ENCODE peak calls at places on chromosomes 11 and 22, in six cellular contexts. One of them, this sample, is unnamed. For H3K4me1 and H3K36me3, the result is how much of the 10 kb centered on the place peaks cover.

GRCh38 chr11:118699508-118700220 is 20.2 kb upstream of the TREH start:
- DNase-seq in right atrium auricular region: no peak
- DNase-seq in mammary epithelial cell: no peak
- DNase-seq in SK-N-SH: no peak
- DNase-seq in psoas muscle: no peak
- DNase-seq in right lobe of liver: no peak
- DNase-seq in this sample: no peak

GRCh38 chr11:43868852-43869567 is 11.6 kb upstream of the ALKBH3 start:
- DNase-seq in right atrium auricular region: no peak
- DNase-seq in mammary epithelial cell: peak
- DNase-seq in SK-N-SH: no peak
- DNase-seq in psoas muscle: no peak
- DNase-seq in right lobe of liver: peak
- DNase-seq in this sample: no peak

GRCh38 chr11:84103096-84103495 is 816.9 kb upstream of the CCDC90B start:
- DNase-seq in right atrium auricular region: no peak
- DNase-seq in mammary epithelial cell: no peak
- DNase-seq in SK-N-SH: no peak
- DNase-seq in psoas muscle: no peak
- DNase-seq in right lobe of liver: no peak
- DNase-seq in this sample: no peak

GRCh38 chr22:19986410-19987341 is 29.9 kb downstream of the ARVCF start:
- DNase-seq in right atrium auricular region: peak
- DNase-seq in mammary epithelial cell: peak
- DNase-seq in SK-N-SH: peak
- DNase-seq in psoas muscle: peak
- DNase-seq in right lobe of liver: peak
- DNase-seq in this sample: peak

GRCh38 chr11:33893711-33894401 is 2.0 kb upstream of the LMO2 start:
- DNase-seq in right atrium auricular region: no peak
- DNase-seq in mammary epithelial cell: no peak
- DNase-seq in SK-N-SH: no peak
- DNase-seq in psoas muscle: no peak
- DNase-seq in right lobe of liver: no peak
- DNase-seq in this sample: no peak

GRCh38 chr11:118918686-118919280 is 6.9 kb downstream of the BCL9L start:
- DNase-seq in right atrium auricular region: no peak
- DNase-seq in mammary epithelial cell: no peak
- DNase-seq in SK-N-SH: no peak
- DNase-seq in psoas muscle: no peak
- DNase-seq in right lobe of liver: no peak
- DNase-seq in this sample: no peak

GRCh38 chr11:62402226-62402625 is 16.6 kb upstream of the SCGB1A1 start:
- DNase-seq in right atrium auricular region: peak
- DNase-seq in mammary epithelial cell: no peak
- DNase-seq in SK-N-SH: no peak
- DNase-seq in psoas muscle: peak
- DNase-seq in right lobe of liver: no peak
- DNase-seq in this sample: no peak

GRCh38 chr11:79691445-79691844 is 250.6 kb upstream of the TENM4 start:
- DNase-seq in right atrium auricular region: no peak
- DNase-seq in mammary epithelial cell: no peak
- DNase-seq in SK-N-SH: no peak
- DNase-seq in psoas muscle: no peak
- DNase-seq in right lobe of liver: no peak
- DNase-seq in this sample: no peak

GRCh38 chr11:69167916-69168691 is 12.4 kb downstream of the SMIM38 start:
- DNase-seq in right atrium auricular region: no peak
- DNase-seq in mammary epithelial cell: peak
- DNase-seq in SK-N-SH: no peak
- DNase-seq in psoas muscle: no peak
- DNase-seq in right lobe of liver: no peak
- DNase-seq in this sample: no peak

GRCh38 chr22:44755956-44756361 is 3.6 kb downstream of the ARHGAP8 start:
- DNase-seq in right atrium auricular region: no peak
- DNase-seq in mammary epithelial cell: peak
- DNase-seq in SK-N-SH: no peak
- DNase-seq in psoas muscle: no peak
- DNase-seq in right lobe of liver: no peak
- DNase-seq in this sample: no peak

GRCh38 chr22:32612834-32613233 is 138.2 kb downstream of the FBXO7 start:
- DNase-seq in right atrium auricular region: no peak
- DNase-seq in mammary epithelial cell: no peak
- DNase-seq in SK-N-SH: no peak
- DNase-seq in psoas muscle: no peak
- DNase-seq in right lobe of liver: no peak
- DNase-seq in this sample: no peak

GRCh38 chr11:102158151-102158734 is 48.0 kb downstream of the YAP1 start:
- DNase-seq in right atrium auricular region: no peak
- DNase-seq in mammary epithelial cell: peak
- DNase-seq in SK-N-SH: no peak
- DNase-seq in psoas muscle: no peak
- DNase-seq in right lobe of liver: no peak
- DNase-seq in this sample: no peak

GRCh38 chr11:34266987-34267386 is 90.8 kb downstream of the ABTB2 start:
- DNase-seq in right atrium auricular region: no peak
- DNase-seq in mammary epithelial cell: no peak
- DNase-seq in SK-N-SH: no peak
- DNase-seq in psoas muscle: no peak
- DNase-seq in right lobe of liver: no peak
- DNase-seq in this sample: no peak

GRCh38 chr22:32991353-32992115 is 66.6 kb downstream of the SYN3 start:
- DNase-seq in right atrium auricular region: peak
- DNase-seq in mammary epithelial cell: peak
- DNase-seq in SK-N-SH: peak
- DNase-seq in psoas muscle: peak
- DNase-seq in right lobe of liver: no peak
- DNase-seq in this sample: no peak

GRCh38 chr22:23682827-23683355 is 7.9 kb upstream of the RGL4 start:
- DNase-seq in right atrium auricular region: no peak
- DNase-seq in mammary epithelial cell: no peak
- DNase-seq in SK-N-SH: no peak
- DNase-seq in psoas muscle: no peak
- DNase-seq in right lobe of liver: no peak
- DNase-seq in this sample: no peak

GRCh38 chr11:36510567-36511020 is 522 bp upstream of the TRAF6 start:
- DNase-seq in right atrium auricular region: no peak
- DNase-seq in mammary epithelial cell: peak
- DNase-seq in SK-N-SH: no peak
- DNase-seq in psoas muscle: no peak
- DNase-seq in right lobe of liver: no peak
- DNase-seq in this sample: no peak

GRCh38 chr11:16047073-16047472 is 309.3 kb downstream of the SOX6 start:
- DNase-seq in right atrium auricular region: no peak
- DNase-seq in mammary epithelial cell: no peak
- DNase-seq in SK-N-SH: no peak
- DNase-seq in psoas muscle: no peak
- DNase-seq in right lobe of liver: no peak
- DNase-seq in this sample: no peak

GRCh38 chr11:795638-796564 is 2.2 kb downstream of the SLC25A22 start:
- DNase-seq in right atrium auricular region: peak
- DNase-seq in mammary epithelial cell: peak
- DNase-seq in SK-N-SH: peak
- DNase-seq in psoas muscle: peak
- DNase-seq in right lobe of liver: peak
- DNase-seq in this sample: no peak

GRCh38 chr11:45869551-45869950 is 15.9 kb upstream of the MAPK8IP1 start:
- DNase-seq in right atrium auricular region: no peak
- DNase-seq in mammary epithelial cell: no peak
- DNase-seq in SK-N-SH: no peak
- DNase-seq in psoas muscle: no peak
- DNase-seq in right lobe of liver: no peak
- DNase-seq in this sample: no peak

GRCh38 chr11:19919050-19919561 is 206.5 kb downstream of the NAV2 start:
- DNase-seq in right atrium auricular region: no peak
- DNase-seq in mammary epithelial cell: peak
- DNase-seq in SK-N-SH: no peak
- DNase-seq in psoas muscle: no peak
- DNase-seq in right lobe of liver: peak
- DNase-seq in this sample: no peak

DNA sequence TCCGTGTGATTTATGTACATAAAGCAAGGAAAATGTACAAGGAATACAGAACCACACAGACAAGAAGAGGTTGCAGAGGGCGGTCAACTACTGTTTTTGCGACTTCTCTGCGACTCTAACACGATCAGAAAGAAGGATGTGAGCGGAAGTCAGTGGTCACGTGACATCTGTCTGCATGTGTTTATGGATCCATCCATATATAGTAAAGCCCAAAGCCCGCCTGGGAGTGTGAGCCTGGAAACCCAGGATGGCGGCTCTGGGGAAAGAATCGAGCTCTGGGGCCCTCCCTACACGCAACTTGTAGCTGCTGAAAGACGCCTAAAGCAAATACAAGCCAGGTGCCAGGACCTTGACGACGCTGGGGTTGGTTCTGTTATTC is 8.8 kb downstream of the OSBPL5 start:
- DNase-seq in right atrium auricular region: no peak
- DNase-seq in mammary epithelial cell: no peak
- DNase-seq in SK-N-SH: no peak
- DNase-seq in psoas muscle: peak
- DNase-seq in right lobe of liver: no peak
- DNase-seq in this sample: no peak
- H3K4me3 ChIP-seq in right atrium auricular region: no peak
- H3K4me3 ChIP-seq in mammary epithelial cell: no peak
- H3K4me3 ChIP-seq in SK-N-SH: no peak
- H3K4me3 ChIP-seq in psoas muscle: no peak
- H3K4me3 ChIP-seq in right lobe of liver: no peak
- H3K4me3 ChIP-seq in this sample: no peak

GRCh38 chr22:37930952-37931440 is 22.4 kb downstream of the C22orf23 start:
- DNase-seq in right atrium auricular region: no peak
- DNase-seq in mammary epithelial cell: no peak
- DNase-seq in SK-N-SH: no peak
- DNase-seq in psoas muscle: no peak
- DNase-seq in right lobe of liver: no peak
- DNase-seq in this sample: no peak

GRCh38 chr22:37933711-37934376 is 19.6 kb downstream of the C22orf23 start:
- DNase-seq in right atrium auricular region: peak
- DNase-seq in mammary epithelial cell: peak
- DNase-seq in SK-N-SH: peak
- DNase-seq in psoas muscle: peak
- DNase-seq in right lobe of liver: peak
- DNase-seq in this sample: peak

GRCh38 chr22:37931893-37932389 is 21.5 kb downstream of the C22orf23 start:
- DNase-seq in right atrium auricular region: no peak
- DNase-seq in mammary epithelial cell: no peak
- DNase-seq in SK-N-SH: no peak
- DNase-seq in psoas muscle: no peak
- DNase-seq in right lobe of liver: no peak
- DNase-seq in this sample: no peak

GRCh38 chr22:37932401-37932800 is 21.0 kb downstream of the C22orf23 start:
- DNase-seq in right atrium auricular region: no peak
- DNase-seq in mammary epithelial cell: no peak
- DNase-seq in SK-N-SH: no peak
- DNase-seq in psoas muscle: no peak
- DNase-seq in right lobe of liver: no peak
- DNase-seq in this sample: no peak

DNA sequence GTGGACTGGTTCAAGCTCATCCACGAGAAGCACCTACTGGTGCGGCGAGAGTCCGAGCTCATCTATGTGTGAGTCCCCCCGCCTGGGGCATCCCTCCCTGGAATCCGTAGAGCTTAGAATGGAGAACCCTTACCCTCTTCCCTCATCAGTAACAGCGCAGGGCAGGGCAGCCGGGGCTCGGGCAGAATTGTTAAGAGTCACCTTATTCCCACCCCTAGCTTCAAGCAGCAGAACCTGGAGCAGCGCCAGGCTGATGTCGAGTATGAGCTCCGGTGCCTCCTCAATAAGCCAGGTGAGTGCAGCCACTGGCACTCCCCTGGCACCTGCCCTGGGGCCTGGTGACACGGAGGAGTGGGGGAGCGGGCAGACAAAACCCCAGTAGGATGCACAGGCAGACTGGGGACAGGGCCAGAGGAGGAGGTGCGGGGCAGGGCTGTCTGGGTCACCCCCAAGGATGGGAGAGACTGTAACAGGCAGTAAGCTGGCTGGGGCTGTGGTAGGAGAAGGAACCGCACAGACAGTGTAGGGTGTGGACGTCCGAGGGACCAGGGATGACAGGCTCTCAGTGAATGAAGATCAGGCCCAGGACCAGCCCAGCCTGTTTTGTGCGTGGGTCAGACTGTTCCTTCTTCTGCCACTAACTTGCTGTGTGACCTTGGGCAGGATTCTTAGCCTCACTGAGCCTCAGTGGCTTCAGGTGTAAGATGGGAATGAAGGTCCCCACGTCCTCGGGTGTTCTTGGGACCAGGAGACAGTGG is 20.4 kb downstream of the C22orf23 start:
- DNase-seq in right atrium auricular region: no peak
- DNase-seq in mammary epithelial cell: peak
- DNase-seq in SK-N-SH: no peak
- DNase-seq in psoas muscle: no peak
- DNase-seq in right lobe of liver: no peak
- DNase-seq in this sample: no peak
- H3K4me1 ChIP-seq in right atrium auricular region: under half
- H3K4me1 ChIP-seq in mammary epithelial cell: under half
- H3K4me1 ChIP-seq in SK-N-SH: under half
- H3K4me1 ChIP-seq in psoas muscle: under half
- H3K4me1 ChIP-seq in right lobe of liver: under half
- H3K4me1 ChIP-seq in this sample: under half

DNA sequence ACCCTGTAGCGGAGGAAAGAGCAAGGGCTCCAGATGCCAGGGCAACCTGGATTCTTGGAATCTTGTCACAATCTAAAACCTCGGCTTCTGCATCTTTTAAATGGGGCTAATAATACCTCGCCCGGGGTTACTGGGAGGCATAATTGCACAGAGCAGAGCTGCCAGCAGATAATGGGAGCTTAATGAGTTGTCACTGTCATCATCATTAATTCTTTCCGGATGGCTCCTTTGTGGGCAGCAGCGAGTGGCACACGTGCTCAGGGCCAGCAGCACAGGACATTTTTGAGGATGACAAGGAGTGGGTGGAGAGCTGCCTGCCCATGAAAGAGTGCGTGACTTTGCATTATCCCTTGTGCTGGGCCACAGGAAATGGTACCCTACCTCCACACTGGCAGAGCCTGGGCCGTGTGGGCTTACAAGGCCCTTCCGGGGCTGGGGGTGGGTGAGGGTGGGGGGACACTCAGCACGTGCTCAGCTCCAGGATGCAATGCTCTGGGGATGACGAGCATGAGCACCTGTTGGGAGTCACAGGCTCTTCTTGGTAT is 5.7 kb downstream of the PDGFB start:
- DNase-seq in right atrium auricular region: no peak
- DNase-seq in mammary epithelial cell: no peak
- DNase-seq in SK-N-SH: peak
- DNase-seq in psoas muscle: no peak
- DNase-seq in right lobe of liver: no peak
- DNase-seq in this sample: no peak
- H3K36me3 ChIP-seq in right atrium auricular region: under half
- H3K36me3 ChIP-seq in mammary epithelial cell: under half
- H3K36me3 ChIP-seq in SK-N-SH: under half
- H3K36me3 ChIP-seq in psoas muscle: under half
- H3K36me3 ChIP-seq in right lobe of liver: under half
- H3K36me3 ChIP-seq in this sample: under half

DNA sequence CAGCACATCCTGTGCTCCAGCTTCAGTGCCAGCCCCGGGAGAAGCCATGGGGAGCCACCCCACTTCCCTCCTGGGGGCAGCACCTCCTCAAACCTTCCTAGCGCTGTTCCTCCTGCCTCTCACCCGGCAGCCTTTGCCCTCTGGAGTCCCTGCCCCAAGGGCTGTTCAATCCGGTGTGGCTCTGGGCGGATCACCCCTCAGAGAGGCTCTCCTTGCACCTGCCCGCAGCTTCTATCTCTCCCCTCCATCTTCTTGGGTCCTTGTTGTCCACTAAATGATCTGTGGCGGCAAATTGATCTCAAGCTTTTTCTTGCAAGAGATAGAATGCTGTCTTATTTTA is 18.1 kb upstream of the CDKN1C start:
- DNase-seq in right atrium auricular region: no peak
- DNase-seq in mammary epithelial cell: no peak
- DNase-seq in SK-N-SH: no peak
- DNase-seq in psoas muscle: no peak
- DNase-seq in right lobe of liver: no peak
- DNase-seq in this sample: no peak
- H3K4me3 ChIP-seq in right atrium auricular region: no peak
- H3K4me3 ChIP-seq in mammary epithelial cell: no peak
- H3K4me3 ChIP-seq in SK-N-SH: no peak
- H3K4me3 ChIP-seq in psoas muscle: no peak
- H3K4me3 ChIP-seq in right lobe of liver: peak
- H3K4me3 ChIP-seq in this sample: no peak